ENCODE peak calls at places on chromosome 18, in ten cellular contexts. K, Q, R, I, D, L, F, Y, M and O are unnamed samples.
A peak's percentile ranks its signal among the peaks of the same experiment; 100 is the strongest.

GRCh38 chr18:29531746-29532145 is 1354.8 kb upstream of the CDH2 start:
- DNase-seq in K (no peak), Q (no peak), R (no peak), I (no peak), D (no peak), L (no peak), F (no peak), Y (no peak), M (no peak), O (no peak)

GRCh38 chr18:79494936-79495335 is 99.2 kb downstream of the NFATC1 start:
- DNase-seq in K (no peak), Q (peak; percentile 61), R (peak; percentile 5), I (no peak), D (no peak), L (no peak), F (no peak), Y (no peak), M (no peak), O (no peak)

GRCh38 chr18:32896781-32897547 is 124.1 kb upstream of the KLHL14 start:
- DNase-seq in K (no peak), Q (no peak), R (no peak), I (no peak), D (no peak), L (no peak), F (no peak), Y (no peak), M (no peak), O (no peak)

GRCh38 chr18:27695509-27695908 is 481.4 kb downstream of the CDH2 start:
- DNase-seq in K (no peak), Q (no peak), R (no peak), I (no peak), D (no peak), L (no peak), F (no peak), Y (no peak), M (no peak), O (no peak)

GRCh38 chr18:744824-745597 is 32.6 kb upstream of the ENOSF1 start:
- DNase-seq in K (no peak), Q (no peak), R (no peak), I (no peak), D (no peak), L (no peak), F (no peak), Y (no peak), M (no peak), O (no peak)

GRCh38 chr18:36829362-36830140 is 624 bp downstream of the KIAA1328 start:
- DNase-seq in K (peak; percentile 13), Q (no peak), R (no peak), I (no peak), D (peak; percentile 19), L (peak; percentile 19), F (no peak), Y (no peak), M (peak; percentile 40), O (no peak)

GRCh38 chr18:64991102-64991501 is 759.7 kb upstream of the CDH7 start:
- DNase-seq in K (no peak), Q (no peak), R (no peak), I (no peak), D (no peak), L (no peak), F (no peak), Y (no peak), M (no peak), O (no peak)

GRCh38 chr18:22734812-22735627 is 198.1 kb upstream of the RBBP8 start:
- DNase-seq in K (no peak), Q (no peak), R (no peak), I (no peak), D (no peak), L (peak; percentile 63), F (no peak), Y (no peak), M (no peak), O (no peak)

GRCh38 chr18:63297678-63298392 is 21.7 kb downstream of the BCL2 start:
- DNase-seq in K (no peak), Q (no peak), R (no peak), I (no peak), D (peak; percentile 78), L (no peak), F (no peak), Y (peak; percentile 36), M (no peak), O (no peak)

GRCh38 chr18:63301458-63301857 is 18.1 kb downstream of the BCL2 start:
- DNase-seq in K (no peak), Q (no peak), R (no peak), I (no peak), D (peak; percentile 22), L (no peak), F (no peak), Y (peak; percentile 52), M (no peak), O (no peak)

GRCh38 chr18:63298393-63299015 is 21.1 kb downstream of the BCL2 start:
- DNase-seq in K (no peak), Q (peak; percentile 82), R (no peak), I (no peak), D (no peak), L (no peak), F (no peak), Y (no peak), M (no peak), O (no peak)

GRCh38 chr18:63302647-63303405 is 16.7 kb downstream of the BCL2 start:
- DNase-seq in K (no peak), Q (no peak), R (no peak), I (no peak), D (peak; percentile 50), L (no peak), F (no peak), Y (no peak), M (no peak), O (no peak)

DNA sequence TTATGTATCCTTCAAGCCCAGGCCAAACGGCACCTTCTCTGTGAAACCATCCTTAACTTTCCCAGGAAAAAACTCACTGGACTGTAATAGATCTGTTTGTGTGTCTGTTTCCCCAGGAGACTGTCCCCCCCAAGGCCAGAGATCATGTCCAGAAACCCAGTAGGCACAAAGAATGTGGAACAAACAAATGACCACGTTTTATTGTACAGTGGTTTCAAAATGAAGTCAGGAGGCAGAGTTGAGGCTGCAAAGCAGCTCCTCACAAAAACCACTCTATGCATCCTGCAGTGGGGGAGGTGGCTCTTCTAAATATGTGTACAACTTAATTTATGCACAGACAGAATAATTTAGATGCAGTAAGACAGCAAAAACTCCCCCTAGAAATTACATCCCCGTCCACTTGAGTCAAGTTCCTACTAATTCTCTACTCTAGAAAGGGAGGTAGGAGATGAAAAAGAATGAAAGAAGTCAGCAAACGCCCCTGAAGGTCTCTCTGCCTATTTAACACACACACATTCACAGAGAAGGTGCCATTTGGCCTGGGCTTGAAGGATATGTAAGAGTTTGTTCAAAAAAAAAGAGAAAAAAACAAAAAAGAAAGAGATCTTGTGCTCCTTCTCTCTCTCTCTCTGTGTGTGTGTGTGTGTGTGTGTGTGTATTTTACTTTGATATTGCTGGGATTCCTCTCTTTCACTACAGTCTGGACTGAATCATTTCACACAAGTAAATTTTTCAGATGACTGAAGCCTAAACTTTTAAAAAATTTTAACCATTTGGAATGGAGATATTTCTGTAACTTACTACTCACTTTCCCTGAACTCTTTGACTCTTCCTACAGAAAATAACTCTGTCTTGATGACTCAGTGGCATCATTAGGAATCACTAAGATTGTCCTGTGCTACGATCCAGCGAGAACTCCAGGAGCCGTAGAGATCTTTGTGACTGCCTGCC is 19.5 kb downstream of the BCL2 start:
- DNase-seq in K (no peak), Q (no peak), R (no peak), I (no peak), D (no peak), L (peak; percentile 31), F (no peak), Y (no peak), M (no peak), O (no peak)
- H3K4me3 ChIP-seq in K (no peak overlapping the region), Q (no peak overlapping the region), R (no peak overlapping the region), I (no peak overlapping the region), D (no peak overlapping the region), L (no peak overlapping the region), F (no peak overlapping the region), Y (no peak overlapping the region), M (no peak overlapping the region), O (no peak overlapping the region)

DNA sequence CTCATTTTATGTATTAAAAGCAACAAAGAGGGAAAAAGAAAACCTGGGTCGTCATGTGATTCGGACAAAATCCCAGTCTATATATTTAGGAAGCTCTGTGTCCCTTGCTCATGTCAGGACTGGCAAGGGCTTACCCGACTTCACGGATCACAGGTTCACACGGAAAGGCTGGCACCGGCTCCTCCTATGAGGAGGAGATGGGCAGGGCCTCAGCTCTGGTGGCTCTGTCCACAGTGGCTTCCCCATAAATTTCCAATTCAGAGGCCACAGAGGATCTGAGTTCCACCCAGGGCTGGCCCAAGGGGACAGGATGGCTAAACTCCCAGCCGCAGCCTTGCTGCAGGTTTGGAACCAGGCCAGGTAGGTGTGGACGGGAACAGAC is 186.8 kb downstream of the BCL2 start:
- DNase-seq in K (no peak), Q (no peak), R (no peak), I (no peak), D (peak; percentile 85), L (no peak), F (peak; percentile 60), Y (no peak), M (no peak), O (no peak)
- TF ChIP-seq POLR2A in K (no peak), Q (no peak), R (no peak), I (no peak), D (peak; percentile 49), L (no peak), F (no peak), Y (no peak), M (no peak), O (no peak)

GRCh38 chr18:46832856-46833255 is 76.0 kb upstream of the ST8SIA5 start:
- DNase-seq in K (no peak), Q (no peak), R (no peak), I (no peak), D (no peak), L (no peak), F (no peak), Y (no peak), M (no peak), O (no peak)

GRCh38 chr18:46833899-46834298 is 77.0 kb upstream of the ST8SIA5 start:
- DNase-seq in K (no peak), Q (no peak), R (no peak), I (no peak), D (no peak), L (no peak), F (no peak), Y (no peak), M (no peak), O (no peak)

GRCh38 chr18:46830633-46831032 is 73.8 kb upstream of the ST8SIA5 start:
- DNase-seq in K (no peak), Q (no peak), R (no peak), I (no peak), D (no peak), L (no peak), F (no peak), Y (no peak), M (no peak), O (no peak)

GRCh38 chr18:46831434-46831833 is 74.6 kb upstream of the ST8SIA5 start:
- DNase-seq in K (no peak), Q (no peak), R (no peak), I (no peak), D (no peak), L (no peak), F (no peak), Y (no peak), M (no peak), O (no peak)

GRCh38 chr18:46829947-46830346 is 73.1 kb upstream of the ST8SIA5 start:
- DNase-seq in K (no peak), Q (no peak), R (no peak), I (no peak), D (no peak), L (no peak), F (no peak), Y (no peak), M (no peak), O (no peak)
- H3K4me3 ChIP-seq in K (no peak overlapping the region), Q (no peak overlapping the region), R (no peak overlapping the region), I (no peak overlapping the region), D (no peak overlapping the region), L (no peak overlapping the region), F (no peak overlapping the region), Y (no peak overlapping the region), M (no peak overlapping the region), O (no peak overlapping the region)

GRCh38 chr18:61618816-61619215 is 274.0 kb downstream of the RNF152 start:
- DNase-seq in K (no peak), Q (no peak), R (no peak), I (no peak), D (no peak), L (no peak), F (no peak), Y (no peak), M (no peak), O (no peak)
- TF ChIP-seq POLR2A in K (no peak), Q (no peak), R (no peak), I (no peak), D (no peak), L (no peak), F (no peak), Y (no peak), M (no peak), O (no peak)